ENCODE peak calls at places on chromosomes 16 and 17, in seven cellular contexts. Y, P, G, M, R, B and E are unnamed samples.

GRCh38 chr17:50871369-50871768 is 5.2 kb upstream of the TOB1 start:
- DNase-seq in Y (no peak), P (no peak), G (no peak), M (no peak), R (no peak), B (no peak), E (no peak)

GRCh38 chr17:62781356-62781755 is 26.8 kb downstream of the MARCHF10 start:
- DNase-seq in Y (no peak), P (no peak), G (no peak), M (no peak), R (no peak), B (no peak), E (no peak)

GRCh38 chr17:47990962-47991731 is 20.2 kb downstream of the CDK5RAP3 start:
- DNase-seq in Y (no peak), P (no peak), G (no peak), M (no peak), R (no peak), B (no peak), E (no peak)

GRCh38 chr16:86786338-86786737 is 208.0 kb downstream of the FOXL1 start:
- DNase-seq in Y (no peak), P (no peak), G (no peak), M (no peak), R (no peak), B (no peak), E (no peak)

GRCh38 chr16:10551881-10552280 is 28.5 kb downstream of the EMP2 start:
- DNase-seq in Y (no peak), P (no peak), G (no peak), M (no peak), R (no peak), B (no peak), E (no peak)

GRCh38 chr17:2218426-2218825 is 85.2 kb downstream of the SMG6 start:
- DNase-seq in Y (no peak), P (no peak), G (no peak), M (no peak), R (no peak), B (no peak), E (no peak)

GRCh38 chr17:7307686-7308624 is 527 bp downstream of the EIF5A start:
- DNase-seq in Y (peak), P (no peak), G (no peak), M (no peak), R (no peak), B (peak), E (peak)

GRCh38 chr17:81043725-81044427 is 8.9 kb downstream of the BAIAP2 start:
- DNase-seq in Y (no peak), P (no peak), G (no peak), M (no peak), R (no peak), B (no peak), E (no peak)

GRCh38 chr17:68634345-68634876 is 33.2 kb upstream of the FAM20A start:
- DNase-seq in Y (no peak), P (no peak), G (no peak), M (no peak), R (no peak), B (no peak), E (peak)

GRCh38 chr16:53600076-53600475 is 97.1 kb upstream of the AKTIP start:
- DNase-seq in Y (no peak), P (no peak), G (no peak), M (no peak), R (no peak), B (no peak), E (no peak)

GRCh38 chr17:4559851-4560820 is at the start of gene GGT6:
- DNase-seq in Y (no peak), P (no peak), G (no peak), M (no peak), R (no peak), B (no peak), E (no peak)

GRCh38 chr16:14609716-14610115 is 20.3 kb downstream of the PARN start:
- DNase-seq in Y (no peak), P (no peak), G (no peak), M (no peak), R (no peak), B (no peak), E (no peak)

GRCh38 chr16:67235816-67236547 is 9.1 kb downstream of the TMEM208 start:
- DNase-seq in Y (no peak), P (no peak), G (no peak), M (no peak), R (no peak), B (no peak), E (peak)

GRCh38 chr17:55285340-55286301 is 20.9 kb downstream of the HLF start:
- DNase-seq in Y (no peak), P (no peak), G (peak), M (no peak), R (no peak), B (peak), E (no peak)

GRCh38 chr17:57834146-57834741 is 15.6 kb downstream of the MRPS23 start:
- DNase-seq in Y (peak), P (no peak), G (no peak), M (no peak), R (no peak), B (no peak), E (no peak)

GRCh38 chr16:68752602-68753001 is 15.5 kb downstream of the CDH1 start:
- DNase-seq in Y (peak), P (no peak), G (no peak), M (no peak), R (no peak), B (no peak), E (no peak)

GRCh38 chr17:15945493-15946209 is 721 bp downstream of the ADORA2B start:
- DNase-seq in Y (no peak), P (no peak), G (no peak), M (no peak), R (no peak), B (peak), E (peak)

GRCh38 chr17:15392326-15392739 is 50.9 kb upstream of the TEKT3 start:
- DNase-seq in Y (no peak), P (peak), G (no peak), M (peak), R (no peak), B (no peak), E (no peak)

GRCh38 chr17:6430769-6431168 is 4.2 kb downstream of the AIPL1 start:
- DNase-seq in Y (no peak), P (no peak), G (no peak), M (no peak), R (no peak), B (no peak), E (no peak)

GRCh38 chr16:7268182-7268581 is 64.5 kb upstream of the RBFOX1 start:
- DNase-seq in Y (no peak), P (no peak), G (peak), M (no peak), R (peak), B (peak), E (peak)